ENCODE peak calls at places on chromosomes 2 and 18, in five cellular contexts. O is CD4-positive, alpha-beta memory T cell; P is A549; A is lower lobe of right lung; T is heart left ventricle. M is an unnamed sample.

GRCh38 chr2:65050931-65051330 is 5.3 kb upstream of the CEP68 start:
- DNase-seq in O (no peak), P (no peak), A (no peak), T (no peak), M (no peak)

GRCh38 chr2:189425676-189426075 is 15.6 kb upstream of the WDR75 start:
- DNase-seq in O (no peak), P (no peak), A (no peak), T (no peak), M (no peak)

GRCh38 chr2:57882895-57883515 is 163.6 kb upstream of the VRK2 start:
- DNase-seq in O (no peak), P (peak), A (no peak), T (no peak), M (no peak)

GRCh38 chr2:207283356-207283755 is 117.6 kb upstream of the KLF7 start:
- DNase-seq in O (no peak), P (no peak), A (peak), T (peak), M (no peak)

GRCh38 chr2:205619600-205619999 is 62.7 kb upstream of the NRP2 start:
- DNase-seq in O (no peak), P (no peak), A (no peak), T (no peak), M (no peak)

GRCh38 chr2:149768320-149768799 is 180.8 kb upstream of the MMADHC start:
- DNase-seq in O (no peak), P (no peak), A (no peak), T (no peak), M (no peak)

GRCh38 chr2:231554748-231555545 is 24.7 kb upstream of the NMUR1 start:
- DNase-seq in O (no peak), P (no peak), A (peak), T (peak), M (no peak)

GRCh38 chr2:108370080-108370479 is 7.7 kb upstream of the SULT1C4 start:
- DNase-seq in O (no peak), P (no peak), A (no peak), T (no peak), M (no peak)

GRCh38 chr2:974454-974853 is 23.8 kb downstream of the SNTG2 start:
- DNase-seq in O (no peak), P (no peak), A (no peak), T (no peak), M (no peak)

GRCh38 chr2:98912221-98912851 is 23.7 kb downstream of the CRACDL start:
- DNase-seq in O (no peak), P (peak), A (no peak), T (peak), M (peak)

GRCh38 chr18:5939801-5940667 is 44.7 kb upstream of the TMEM200C start:
- DNase-seq in O (no peak), P (no peak), A (no peak), T (no peak), M (no peak)

GRCh38 chr2:174595904-174596397 is 1.7 kb downstream of the WIPF1 start:
- DNase-seq in O (no peak), P (no peak), A (no peak), T (no peak), M (no peak)

GRCh38 chr2:45974056-45974455 is 322.6 kb downstream of the PRKCE start:
- DNase-seq in O (no peak), P (no peak), A (no peak), T (no peak), M (no peak)

GRCh38 chr2:192087398-192087958 is 107.3 kb downstream of the TMEFF2 start:
- DNase-seq in O (no peak), P (no peak), A (no peak), T (no peak), M (no peak)

GRCh38 chr2:29920631-29921559 is 491 bp downstream of the ALK start:
- DNase-seq in O (no peak), P (peak), A (peak), T (no peak), M (no peak)

GRCh38 chr2:142165790-142166189 is 35.0 kb upstream of the LRP1B start:
- DNase-seq in O (no peak), P (peak), A (no peak), T (no peak), M (no peak)

GRCh38 chr2:186423481-186423880 is 62.6 kb upstream of the ZC3H15 start:
- DNase-seq in O (no peak), P (no peak), A (no peak), T (no peak), M (no peak)

GRCh38 chr2:43842866-43843226 is 4.1 kb downstream of the ABCG8 start:
- DNase-seq in O (no peak), P (no peak), A (no peak), T (no peak), M (no peak)

GRCh38 chr2:31020713-31021112 is 117.5 kb downstream of the GALNT14 start:
- DNase-seq in O (no peak), P (no peak), A (no peak), T (no peak), M (no peak)

GRCh38 chr2:190947139-190947538 is 66.5 kb downstream of the GLS start:
- DNase-seq in O (no peak), P (no peak), A (no peak), T (no peak), M (no peak)
- H3K27ac ChIP-seq in O (peak), P (peak), A (peak), T (no peak), M (no peak)

DNA sequence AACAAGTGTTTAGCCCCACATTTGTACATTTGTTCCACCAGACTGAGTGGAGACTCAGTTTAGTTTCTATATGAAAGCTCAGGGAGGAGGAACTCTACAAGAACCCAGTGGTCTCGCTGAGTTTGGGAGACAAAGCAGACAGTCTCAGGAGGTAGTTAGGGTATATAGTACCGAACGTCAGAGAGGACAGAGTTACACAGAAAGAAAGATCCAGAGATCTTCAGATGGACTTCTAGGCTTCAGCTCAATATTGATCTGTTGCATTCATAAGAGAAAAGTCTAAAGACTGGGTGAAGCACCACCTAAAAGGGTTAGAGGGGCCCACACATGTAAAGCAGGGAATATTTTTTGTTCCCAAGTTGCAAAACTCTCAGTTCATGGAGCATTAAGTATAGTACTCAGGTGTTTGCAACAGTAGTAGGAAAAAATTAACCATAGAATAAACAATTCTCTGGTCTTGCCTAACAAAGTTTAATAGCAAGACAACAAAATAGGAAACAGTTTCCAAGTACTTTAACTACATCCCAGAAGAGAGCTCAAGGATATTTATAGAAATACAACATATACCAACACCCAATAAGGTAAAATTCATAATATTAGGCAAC is 4.2 kb downstream of the TFPI start:
- DNase-seq in O (no peak), P (no peak), A (no peak), T (no peak), M (no peak)
- H3K27ac ChIP-seq in O (no peak), P (peak), A (peak), T (peak), M (no peak)

GRCh38 chr2:227153307-227153706 is 10.7 kb downstream of the COL4A4 start:
- DNase-seq in O (no peak), P (no peak), A (no peak), T (no peak), M (no peak)
- H3K27ac ChIP-seq in O (no peak), P (peak), A (no peak), T (peak), M (no peak)

GRCh38 chr2:38192046-38192445 is 116.1 kb upstream of the CYP1B1 start:
- DNase-seq in O (no peak), P (no peak), A (no peak), T (no peak), M (no peak)

GRCh38 chr2:38190542-38191218 is 114.7 kb upstream of the CYP1B1 start:
- DNase-seq in O (no peak), P (no peak), A (no peak), T (no peak), M (no peak)

GRCh38 chr2:38184964-38185603 is 109.1 kb upstream of the CYP1B1 start:
- DNase-seq in O (no peak), P (no peak), A (no peak), T (no peak), M (no peak)

GRCh38 chr2:38191516-38191915 is 115.6 kb upstream of the CYP1B1 start:
- DNase-seq in O (no peak), P (no peak), A (no peak), T (no peak), M (no peak)

GRCh38 chr2:38187416-38188127 is 111.6 kb upstream of the CYP1B1 start:
- DNase-seq in O (no peak), P (no peak), A (peak), T (peak), M (no peak)
- H3K27ac ChIP-seq in O (no peak), P (no peak), A (peak), T (peak), M (no peak)

DNA sequence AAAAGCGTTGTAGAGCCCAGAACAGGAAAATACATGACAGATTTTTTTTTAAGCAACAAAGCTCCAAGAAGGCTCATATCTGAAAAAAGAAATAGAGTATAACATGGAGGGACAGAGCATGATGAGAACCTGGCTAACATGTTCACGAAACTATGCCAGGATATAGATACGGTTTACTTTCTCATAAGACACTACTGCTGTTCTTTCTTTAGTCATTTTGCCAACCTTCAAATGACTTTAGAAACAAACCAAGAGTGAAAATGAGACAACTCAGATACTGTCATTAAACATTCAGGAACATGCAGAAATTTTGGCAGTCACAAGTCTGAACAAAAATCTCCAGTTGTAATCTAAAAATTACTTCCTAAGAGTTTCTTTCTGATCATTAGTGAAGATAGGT is 14.3 kb downstream of the LPIN2 start:
- DNase-seq in O (no peak), P (no peak), A (no peak), T (no peak), M (no peak)
- H3K27ac ChIP-seq in O (peak), P (no peak), A (peak), T (peak), M (no peak)

GRCh38 chr18:3690682-3691066 is 240.7 kb downstream of the TGIF1 start:
- DNase-seq in O (no peak), P (no peak), A (no peak), T (no peak), M (no peak)

GRCh38 chr18:3692113-3692621 is 242.2 kb downstream of the TGIF1 start:
- DNase-seq in O (no peak), P (no peak), A (no peak), T (no peak), M (no peak)

GRCh38 chr18:3689986-3690681 is 240.2 kb downstream of the TGIF1 start:
- DNase-seq in O (no peak), P (no peak), A (no peak), T (no peak), M (no peak)

GRCh38 chr18:3688682-3689081 is 238.7 kb downstream of the TGIF1 start:
- DNase-seq in O (no peak), P (no peak), A (no peak), T (no peak), M (no peak)

DNA sequence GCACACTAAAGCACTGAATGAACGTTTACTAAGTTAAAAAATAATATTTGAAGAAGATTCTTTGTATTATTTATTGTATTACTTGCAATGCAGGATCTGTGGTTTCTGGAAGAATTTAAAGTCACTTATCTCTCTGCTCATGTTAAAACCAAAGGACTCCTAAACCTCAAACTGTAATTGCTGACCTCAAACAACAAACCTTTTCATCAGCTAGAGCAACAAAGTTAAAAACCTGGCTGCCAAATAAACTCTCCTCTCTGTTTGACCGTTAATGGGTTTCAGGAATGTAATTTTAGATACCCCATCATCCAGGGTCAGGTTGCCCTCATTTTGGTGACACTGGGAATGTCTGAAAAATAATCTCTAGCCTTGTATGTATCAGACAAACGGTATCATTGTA is 239.1 kb downstream of the TGIF1 start:
- DNase-seq in O (no peak), P (no peak), A (no peak), T (no peak), M (no peak)
- H3K27ac ChIP-seq in O (no peak), P (peak), A (no peak), T (no peak), M (no peak)

GRCh38 chr2:66700181-66700686 is 265.3 kb downstream of the MEIS1 start:
- DNase-seq in O (no peak), P (no peak), A (no peak), T (no peak), M (no peak)
- H3K27ac ChIP-seq in O (no peak), P (no peak), A (peak), T (no peak), M (no peak)

DNA sequence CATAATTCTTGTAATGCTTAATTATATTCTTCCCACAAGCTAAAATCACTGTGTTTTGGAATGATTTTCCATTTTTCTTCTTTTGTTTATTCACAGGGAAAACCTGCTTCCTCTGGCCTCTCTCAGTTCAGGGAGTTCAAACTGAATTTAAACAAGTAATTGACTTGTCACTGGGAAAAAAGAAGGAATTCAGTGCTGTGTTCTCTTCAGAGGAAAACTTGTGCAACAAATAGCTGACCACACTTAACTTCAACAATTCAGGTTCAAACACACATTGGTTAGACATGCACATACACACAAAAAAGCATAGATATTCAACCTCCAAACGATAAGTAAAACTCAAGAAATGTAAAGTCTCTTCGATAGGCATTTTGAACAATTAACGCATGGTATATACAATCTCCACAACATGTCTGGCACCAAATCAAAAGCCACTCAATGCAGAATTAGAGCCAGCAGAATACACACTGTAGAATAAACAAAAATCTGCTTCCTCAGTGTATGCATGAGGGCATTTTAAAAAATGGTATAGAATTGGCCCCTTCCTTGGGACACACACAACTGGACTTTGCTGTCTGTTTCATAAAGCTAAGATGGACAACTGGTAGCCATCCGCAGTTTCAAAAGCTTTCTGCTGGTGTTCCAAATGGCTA is 269.0 kb downstream of the TCF4 start:
- DNase-seq in O (no peak), P (no peak), A (no peak), T (no peak), M (no peak)
- H3K27ac ChIP-seq in O (no peak), P (no peak), A (peak), T (peak), M (no peak)

GRCh38 chr2:38174131-38174530 is 98.2 kb upstream of the CYP1B1 start:
- DNase-seq in O (no peak), P (no peak), A (no peak), T (no peak), M (no peak)
- H3K27ac ChIP-seq in O (no peak), P (no peak), A (peak), T (peak), M (no peak)

DNA sequence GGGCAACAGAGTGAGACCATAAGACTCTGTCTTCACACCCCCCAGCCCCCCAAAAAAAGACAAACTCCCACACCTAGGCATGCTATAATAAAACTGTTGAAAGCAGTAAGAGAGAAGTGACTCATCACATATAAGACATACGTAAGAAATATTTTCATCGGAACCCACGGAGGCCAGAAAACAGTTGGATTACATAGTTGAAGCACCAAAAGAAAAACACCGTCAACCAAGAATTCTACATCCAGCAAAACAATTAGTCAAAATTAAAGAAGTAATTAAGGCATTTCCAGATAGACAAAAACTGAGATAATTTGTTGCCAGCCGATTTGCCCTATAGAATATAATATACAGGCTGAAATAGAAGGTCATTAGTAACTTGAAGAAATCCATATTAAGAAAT is 128.7 kb downstream of the VAPA start:
- DNase-seq in O (no peak), P (no peak), A (no peak), T (no peak), M (no peak)
- H3K27ac ChIP-seq in O (no peak), P (no peak), A (peak), T (peak), M (no peak)

M was measured in keratinocyte.